ENCODE peak calls at places on chromosome 9, in four cellular contexts. One of them, this sample, is unnamed.
A peak's percentile ranks its signal among the peaks of the same experiment; 100 is the strongest.

GRCh38 chr9:3032898-3033297 is 189.0 kb upstream of the PUM3 start:
- DNase-seq in GM23338: no peak
- DNase-seq in lower lobe of right lung: no peak
- DNase-seq in A549: no peak
- DNase-seq in this sample: no peak

GRCh38 chr9:4298255-4299005 is 1.4 kb downstream of the GLIS3 start:
- DNase-seq in lower lobe of right lung: peak; percentile 50
- DNase-seq in GM23338: peak; percentile 51
- DNase-seq in A549: peak; percentile 66
- DNase-seq in this sample: no peak

GRCh38 chr9:132804576-132805295 is 73.3 kb downstream of the AK8 start:
- DNase-seq in lower lobe of right lung: no peak
- DNase-seq in GM23338: no peak
- DNase-seq in A549: no peak
- DNase-seq in this sample: no peak

GRCh38 chr9:107750741-107751521 is 261.4 kb upstream of the KLF4 start:
- DNase-seq in GM23338: no peak
- DNase-seq in A549: peak; percentile 85
- DNase-seq in lower lobe of right lung: peak; percentile 72
- DNase-seq in this sample: peak; percentile 97

GRCh38 chr9:132182609-132183073 is 20.8 kb downstream of the NTNG2 start:
- DNase-seq in GM23338: peak; percentile 69
- DNase-seq in A549: peak; percentile 26
- DNase-seq in lower lobe of right lung: no peak
- DNase-seq in this sample: no peak

GRCh38 chr9:128568470-128569083 is 16.2 kb downstream of the SPTAN1 start:
- DNase-seq in A549: no peak
- DNase-seq in lower lobe of right lung: no peak
- DNase-seq in GM23338: no peak
- DNase-seq in this sample: no peak

GRCh38 chr9:26243722-26244121 is 565.5 kb upstream of the TUSC1 start:
- DNase-seq in lower lobe of right lung: no peak
- DNase-seq in A549: peak; percentile 71
- DNase-seq in GM23338: no peak
- DNase-seq in this sample: peak; percentile 15

GRCh38 chr9:86303316-86303975 is 21.1 kb upstream of the ISCA1 start:
- DNase-seq in A549: no peak
- DNase-seq in lower lobe of right lung: no peak
- DNase-seq in GM23338: peak; percentile 74
- DNase-seq in this sample: peak; percentile 61

GRCh38 chr9:12882430-12882829 is 107.6 kb downstream of the LURAP1L start:
- DNase-seq in A549: no peak
- DNase-seq in lower lobe of right lung: no peak
- DNase-seq in GM23338: no peak
- DNase-seq in this sample: no peak

GRCh38 chr9:118575341-118576070 is 793.7 kb downstream of the BRINP1 start:
- DNase-seq in GM23338: no peak
- DNase-seq in A549: no peak
- DNase-seq in lower lobe of right lung: no peak
- DNase-seq in this sample: no peak

GRCh38 chr9:14452539-14452938 is 138.6 kb upstream of the NFIB start:
- DNase-seq in lower lobe of right lung: no peak
- DNase-seq in GM23338: no peak
- DNase-seq in A549: no peak
- DNase-seq in this sample: no peak

GRCh38 chr9:101485873-101486692 is 47.6 kb upstream of the RNF20 start:
- DNase-seq in lower lobe of right lung: peak; percentile 48
- DNase-seq in A549: peak; percentile 51
- DNase-seq in GM23338: peak; percentile 81
- DNase-seq in this sample: peak; percentile 56

GRCh38 chr9:33139421-33140228 is 27.5 kb downstream of the B4GALT1 start:
- DNase-seq in GM23338: no peak
- DNase-seq in A549: no peak
- DNase-seq in lower lobe of right lung: peak; percentile 59
- DNase-seq in this sample: no peak

GRCh38 chr9:6818292-6818922 is 60.6 kb downstream of the KDM4C start:
- DNase-seq in lower lobe of right lung: no peak
- DNase-seq in GM23338: peak; percentile 41
- DNase-seq in A549: no peak
- DNase-seq in this sample: no peak

GRCh38 chr9:129336601-129337286 is 158.7 kb upstream of the IER5L start:
- DNase-seq in GM23338: peak; percentile 89
- DNase-seq in lower lobe of right lung: peak; percentile 64
- DNase-seq in A549: no peak
- DNase-seq in this sample: no peak

GRCh38 chr9:31030741-31031202 is 1353.7 kb upstream of the ACO1 start:
- DNase-seq in GM23338: peak; percentile 70
- DNase-seq in A549: no peak
- DNase-seq in lower lobe of right lung: no peak
- DNase-seq in this sample: no peak

GRCh38 chr9:128902351-128903078 is 18.3 kb upstream of the PHYHD1 start:
- DNase-seq in lower lobe of right lung: peak; percentile 66
- DNase-seq in GM23338: no peak
- DNase-seq in A549: no peak
- DNase-seq in this sample: peak; percentile 74

GRCh38 chr9:22005083-22005699 is 3.9 kb downstream of the CDKN2B start:
- DNase-seq in GM23338: peak; percentile 84
- DNase-seq in A549: no peak
- DNase-seq in lower lobe of right lung: no peak
- DNase-seq in this sample: no peak

GRCh38 chr9:127178646-127179632 is 56.5 kb upstream of the ANGPTL2 start:
- DNase-seq in lower lobe of right lung: peak; percentile 14
- DNase-seq in GM23338: peak; percentile 40
- DNase-seq in A549: no peak
- DNase-seq in this sample: no peak

DNA sequence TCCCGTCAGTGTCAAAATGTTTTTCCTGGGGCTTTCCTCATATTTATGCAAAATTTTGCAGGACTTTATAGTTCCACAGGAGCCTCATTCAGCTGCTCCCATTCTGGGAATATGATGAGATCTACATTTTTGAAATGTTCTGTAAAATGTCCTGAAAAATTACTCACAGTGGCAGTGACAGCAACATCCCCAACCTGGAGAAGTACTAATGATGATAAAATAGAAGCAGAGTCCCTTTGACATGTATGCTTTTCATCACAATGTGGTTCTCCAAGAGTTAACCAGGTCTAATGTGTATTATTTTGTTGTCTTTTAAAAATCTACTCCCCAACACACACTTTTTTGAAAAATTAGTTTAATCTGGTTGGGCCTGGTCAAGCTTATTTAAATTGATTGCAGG is 36.1 kb downstream of the RORB start:
- DNase-seq in GM23338: no peak
- DNase-seq in A549: no peak
- DNase-seq in lower lobe of right lung: no peak
- DNase-seq in this sample: no peak
- H3K27ac ChIP-seq in GM23338: no peak overlapping the region
- H3K27ac ChIP-seq in A549: no peak overlapping the region
- H3K27ac ChIP-seq in lower lobe of right lung: no peak overlapping the region
- H3K27ac ChIP-seq in this sample: no peak overlapping the region

GRCh38 chr9:93009337-93010015 is 49.0 kb upstream of the SUSD3 start:
- DNase-seq in lower lobe of right lung: no peak
- DNase-seq in A549: no peak
- DNase-seq in GM23338: no peak
- DNase-seq in this sample: no peak

GRCh38 chr9:93011114-93011513 is 47.4 kb upstream of the SUSD3 start:
- DNase-seq in A549: no peak
- DNase-seq in GM23338: no peak
- DNase-seq in lower lobe of right lung: no peak
- DNase-seq in this sample: no peak

GRCh38 chr9:93010056-93010455 is 48.4 kb upstream of the SUSD3 start:
- DNase-seq in lower lobe of right lung: no peak
- DNase-seq in GM23338: no peak
- DNase-seq in A549: no peak
- DNase-seq in this sample: no peak

GRCh38 chr9:93008457-93008856 is 50.0 kb upstream of the SUSD3 start:
- DNase-seq in GM23338: no peak
- DNase-seq in A549: no peak
- DNase-seq in lower lobe of right lung: no peak
- DNase-seq in this sample: no peak

GRCh38 chr9:93010696-93011095 is 47.8 kb upstream of the SUSD3 start:
- DNase-seq in GM23338: no peak
- DNase-seq in A549: no peak
- DNase-seq in lower lobe of right lung: no peak
- DNase-seq in this sample: no peak
- TF ChIP-seq CTCF in GM23338: no peak
- TF ChIP-seq CTCF in A549: no peak
- TF ChIP-seq CTCF in lower lobe of right lung: no peak
- TF ChIP-seq CTCF in this sample: no peak

GRCh38 chr9:100100268-100100667 is 1.2 kb downstream of the INVS start:
- DNase-seq in GM23338: no peak
- DNase-seq in lower lobe of right lung: no peak
- DNase-seq in A549: no peak
- DNase-seq in this sample: no peak
- H3K27ac ChIP-seq in GM23338: no peak overlapping the region
- H3K27ac ChIP-seq in lower lobe of right lung: peak overlapping the region; percentile 96
- H3K27ac ChIP-seq in A549: peak overlapping the region; percentile 92
- H3K27ac ChIP-seq in this sample: no peak overlapping the region

DNA sequence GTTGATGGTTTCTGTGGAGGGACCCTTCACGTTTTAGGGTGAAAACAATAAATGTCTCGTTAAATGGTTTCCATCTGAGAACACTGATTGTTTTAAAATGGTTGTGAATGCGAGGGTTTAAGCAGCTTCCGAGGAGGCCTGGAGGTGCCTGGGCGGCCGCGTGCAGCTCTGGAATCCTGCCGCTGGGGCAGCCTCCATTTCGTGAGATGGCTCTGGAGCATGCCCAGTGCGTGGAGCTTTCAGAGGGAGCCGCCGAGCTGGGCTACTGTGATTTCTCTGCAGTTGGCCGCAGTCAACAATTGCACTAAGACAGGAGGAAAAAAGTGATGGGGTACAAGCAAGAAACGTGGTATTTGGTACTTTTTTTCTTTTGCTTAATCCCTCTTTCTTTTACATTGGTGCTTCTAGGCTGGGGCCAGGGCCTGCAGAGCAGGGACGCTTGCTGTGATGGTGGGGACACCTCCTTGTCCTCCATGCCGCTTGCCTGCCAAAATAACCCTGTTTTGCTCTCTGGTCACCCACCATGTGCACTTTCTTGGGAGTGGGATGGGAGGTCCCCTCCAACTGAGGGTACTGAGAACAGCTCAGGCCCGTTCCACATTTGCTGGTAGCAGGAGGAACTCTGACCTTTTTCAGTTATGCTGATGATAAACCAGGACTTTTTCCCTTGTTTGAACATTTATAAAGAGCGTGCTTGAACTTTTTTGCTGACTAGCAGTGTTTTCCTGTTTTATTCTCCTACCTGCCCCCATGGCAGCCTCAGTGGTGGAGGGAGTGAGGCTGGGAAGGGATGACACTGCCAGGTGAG is 47.1 kb downstream of the EHMT1 start:
- DNase-seq in GM23338: peak; percentile 82
- DNase-seq in lower lobe of right lung: no peak
- DNase-seq in A549: no peak
- DNase-seq in this sample: no peak
- TF ChIP-seq CTCF in GM23338: no peak
- TF ChIP-seq CTCF in lower lobe of right lung: no peak
- TF ChIP-seq CTCF in A549: no peak
- TF ChIP-seq CTCF in this sample: no peak

GRCh38 chr9:27939186-27939585 is 365.9 kb upstream of the C9orf72 start:
- DNase-seq in lower lobe of right lung: no peak
- DNase-seq in GM23338: no peak
- DNase-seq in A549: no peak
- DNase-seq in this sample: no peak
- H3K27ac ChIP-seq in lower lobe of right lung: no peak overlapping the region
- H3K27ac ChIP-seq in GM23338: no peak overlapping the region
- H3K27ac ChIP-seq in A549: no peak overlapping the region
- H3K27ac ChIP-seq in this sample: no peak overlapping the region

DNA sequence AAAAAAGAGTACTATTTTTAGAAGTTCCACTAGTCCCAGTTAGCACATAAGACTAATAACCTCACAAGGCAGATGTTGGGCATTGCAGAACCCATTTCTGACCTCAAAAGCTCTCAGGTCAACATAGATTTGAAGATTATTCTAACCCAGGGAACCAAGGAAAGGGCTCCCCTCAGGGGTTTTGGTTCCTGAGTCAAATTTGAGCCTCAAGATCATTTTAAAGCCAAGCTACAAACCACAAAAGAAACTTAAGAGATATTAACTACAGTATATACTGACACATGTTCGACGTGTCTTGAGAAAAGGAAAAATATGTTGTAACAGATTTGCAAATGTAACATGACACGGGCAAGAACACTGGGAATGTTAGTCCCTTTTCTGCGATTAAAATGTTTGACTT is 88.6 kb downstream of the GNAQ start:
- DNase-seq in lower lobe of right lung: no peak
- DNase-seq in GM23338: no peak
- DNase-seq in A549: no peak
- DNase-seq in this sample: no peak
- TF ChIP-seq CTCF in lower lobe of right lung: no peak
- TF ChIP-seq CTCF in GM23338: no peak
- TF ChIP-seq CTCF in A549: no peak
- TF ChIP-seq CTCF in this sample: no peak

GRCh38 chr9:19155106-19155999 is 28.1 kb upstream of the PLIN2 start:
- DNase-seq in A549: no peak
- DNase-seq in GM23338: no peak
- DNase-seq in lower lobe of right lung: no peak
- DNase-seq in this sample: no peak

GRCh38 chr9:19154135-19154612 is 26.9 kb upstream of the PLIN2 start:
- DNase-seq in GM23338: no peak
- DNase-seq in A549: peak; percentile 29
- DNase-seq in lower lobe of right lung: no peak
- DNase-seq in this sample: no peak

GRCh38 chr9:19149230-19149629 is 21.9 kb upstream of the PLIN2 start:
- DNase-seq in GM23338: no peak
- DNase-seq in lower lobe of right lung: no peak
- DNase-seq in A549: no peak
- DNase-seq in this sample: no peak

GRCh38 chr9:19148170-19148569 is 20.9 kb upstream of the PLIN2 start:
- DNase-seq in lower lobe of right lung: no peak
- DNase-seq in GM23338: no peak
- DNase-seq in A549: no peak
- DNase-seq in this sample: no peak

DNA sequence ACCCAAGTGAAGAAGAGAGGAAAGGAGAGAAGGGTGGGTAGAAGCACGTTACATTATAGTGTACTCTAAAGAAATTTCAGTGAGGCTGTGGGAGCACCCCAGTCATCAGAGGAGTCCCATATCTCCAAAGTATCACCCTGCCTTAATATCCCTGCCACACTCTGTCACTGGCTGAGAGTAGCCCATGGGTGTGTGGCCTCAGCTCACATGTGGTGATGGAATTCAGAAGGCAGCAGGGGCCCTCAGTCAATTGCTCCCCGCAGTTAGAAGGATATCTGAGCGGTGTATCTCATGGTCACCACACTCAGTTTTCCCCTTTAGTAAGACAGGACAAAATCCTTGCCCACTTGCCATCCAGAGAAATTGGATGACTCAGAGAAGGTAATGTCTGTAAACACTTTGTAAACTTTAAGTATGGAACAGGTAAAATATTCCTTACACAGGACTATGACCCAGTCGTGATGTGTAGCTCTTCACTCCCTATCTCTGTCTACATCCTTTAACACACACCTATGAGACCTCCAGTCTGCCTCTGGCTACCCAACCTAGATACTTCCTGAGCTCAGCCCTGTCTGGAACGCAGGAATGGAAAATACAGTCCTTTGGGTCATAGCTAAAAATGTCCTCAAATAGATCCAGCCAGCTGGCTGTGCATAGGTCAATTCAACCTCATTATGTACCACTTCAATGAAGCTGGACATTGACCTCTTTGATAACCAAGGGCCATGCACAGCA is 24.3 kb upstream of the PLIN2 start:
- DNase-seq in A549: no peak
- DNase-seq in lower lobe of right lung: no peak
- DNase-seq in GM23338: no peak
- DNase-seq in this sample: no peak
- H3K27ac ChIP-seq in A549: no peak overlapping the region
- H3K27ac ChIP-seq in lower lobe of right lung: no peak overlapping the region
- H3K27ac ChIP-seq in GM23338: no peak overlapping the region
- H3K27ac ChIP-seq in this sample: no peak overlapping the region